ENCODE peak calls at places on chromosome 18, in nine cellular contexts. E is astrocyte of the spinal cord, B is GM13976, J is HEK293T, F is NCI-H510A, L is HuH-7, N is foreskin melanocyte, O is occipital lobe, T is cardiac fibroblast. M is an unnamed sample.

GRCh38 chr18:73124165-73124564 is 256.4 kb upstream of the NETO1 start:
- DNase-seq in T (peak), L (no peak), N (no peak), F (no peak), E (peak), O (no peak), B (no peak), J (no peak), M (no peak)

GRCh38 chr18:48028716-48029115 is 98.3 kb upstream of the SMAD2 start:
- DNase-seq in O (no peak), B (no peak), E (no peak), T (no peak), J (no peak), L (no peak), N (no peak), F (no peak), M (no peak)

GRCh38 chr18:22709288-22710060 is 223.7 kb upstream of the RBBP8 start:
- DNase-seq in J (no peak), T (peak), F (no peak), L (peak), N (no peak), E (no peak), O (no peak), B (no peak), M (no peak)

GRCh38 chr18:22318745-22319407 is 98.8 kb downstream of the CTAGE1 start:
- DNase-seq in E (no peak), B (no peak), N (no peak), F (no peak), L (no peak), J (no peak), O (no peak), T (peak), M (no peak)

GRCh38 chr18:4068552-4069158 is 386.5 kb downstream of the DLGAP1 start:
- DNase-seq in N (no peak), T (peak), F (peak), L (peak), B (peak), E (peak), J (peak), O (peak), M (peak)

GRCh38 chr18:44568986-44569385 is 111.7 kb upstream of the SETBP1 start:
- DNase-seq in T (no peak), E (no peak), J (no peak), L (no peak), F (no peak), N (no peak), O (no peak), B (no peak), M (no peak)

GRCh38 chr18:35582899-35583558 is 1.5 kb downstream of the GALNT1 start:
- DNase-seq in N (no peak), E (peak), O (no peak), J (peak), L (peak), T (peak), F (peak), B (no peak), M (peak)

GRCh38 chr18:22678486-22678885 is 254.6 kb upstream of the RBBP8 start:
- DNase-seq in L (no peak), J (no peak), B (no peak), N (no peak), T (peak), O (no peak), E (peak), F (no peak), M (no peak)

GRCh38 chr18:67705748-67706147 is 189.2 kb upstream of the DSEL start:
- DNase-seq in J (no peak), F (no peak), N (no peak), B (no peak), L (no peak), T (peak), O (no peak), E (peak), M (no peak)

GRCh38 chr18:79507076-79507545 is 111.4 kb downstream of the NFATC1 start:
- DNase-seq in B (no peak), J (no peak), E (peak), T (peak), O (peak), N (no peak), F (no peak), L (no peak), M (peak)

GRCh38 chr18:57051586-57052044 is 95.3 kb upstream of the BOD1L2 start:
- DNase-seq in N (no peak), T (no peak), B (peak), L (no peak), E (no peak), O (no peak), J (no peak), F (no peak), M (no peak)

GRCh38 chr18:70151554-70152130 is 53.8 kb downstream of the RTTN start:
- DNase-seq in N (no peak), J (no peak), O (no peak), B (no peak), T (no peak), E (no peak), L (no peak), F (no peak), M (no peak)

GRCh38 chr18:41642756-41643155 is 312.3 kb upstream of the PIK3C3 start:
- DNase-seq in N (no peak), J (no peak), F (no peak), B (no peak), O (no peak), E (no peak), L (no peak), T (no peak), M (no peak)

GRCh38 chr18:70380915-70381896 is 92.4 kb downstream of the SOCS6 start:
- DNase-seq in E (no peak), O (peak), N (peak), J (no peak), F (peak), T (peak), B (no peak), L (peak), M (no peak)

GRCh38 chr18:61616111-61616610 is 276.6 kb downstream of the RNF152 start:
- DNase-seq in F (no peak), O (no peak), L (no peak), N (no peak), J (no peak), T (no peak), E (no peak), B (no peak), M (no peak)

GRCh38 chr18:61569176-61569892 is 236.1 kb downstream of the CDH20 start:
- DNase-seq in E (peak), T (peak), N (no peak), L (no peak), B (no peak), O (no peak), J (no peak), F (no peak), M (peak)

M was measured in dermis blood vessel endothelial cell.